ENCODE peak calls at places on chromosomes 1 and 21, in five cellular contexts. R is heart left ventricle, P is mucosa of descending colon, D is GOT3, N is ureter. T is an unnamed sample.

GRCh38 chr1:55724551-55725325 is 509.6 kb upstream of the USP24 start:
- DNase-seq in R (no peak), P (no peak), D (no peak), N (no peak), T (no peak)

GRCh38 chr1:98129486-98129885 is 208.7 kb upstream of the DPYD start:
- DNase-seq in R (no peak), P (no peak), D (no peak), N (no peak), T (no peak)

GRCh38 chr1:93353286-93353685 is 7.6 kb downstream of the DR1 start:
- DNase-seq in R (no peak), P (no peak), D (no peak), N (no peak), T (no peak)

GRCh38 chr1:93874025-93874651 is 4.9 kb downstream of the DNTTIP2 start:
- DNase-seq in R (no peak), P (no peak), D (no peak), N (no peak), T (no peak)

GRCh38 chr1:222898191-222898527 is 83.3 kb downstream of the DISP1 start:
- DNase-seq in R (no peak), P (no peak), D (no peak), N (no peak), T (no peak)

GRCh38 chr1:52914463-52914862 is 7.1 kb downstream of the ECHDC2 start:
- DNase-seq in R (no peak), P (no peak), D (no peak), N (no peak), T (no peak)

GRCh38 chr1:180881806-180882509 is 30.7 kb upstream of the KIAA1614 start:
- DNase-seq in R (no peak), P (no peak), D (no peak), N (no peak), T (peak)

GRCh38 chr1:15825800-15826199 is 18.4 kb upstream of the UQCRHL start:
- DNase-seq in R (no peak), P (no peak), D (no peak), N (no peak), T (no peak)

GRCh38 chr1:69533343-69533742 is 34.4 kb upstream of the LRRC7 start:
- DNase-seq in R (no peak), P (no peak), D (no peak), N (no peak), T (no peak)

GRCh38 chr1:180372728-180373127 is 129.6 kb downstream of the ACBD6 start:
- DNase-seq in R (no peak), P (no peak), D (no peak), N (no peak), T (no peak)

GRCh38 chr1:209307836-209308235 is 275.7 kb upstream of the CAMK1G start:
- DNase-seq in R (no peak), P (no peak), D (no peak), N (no peak), T (no peak)

GRCh38 chr1:91803847-91804545 is 82.0 kb downstream of the TGFBR3 start:
- DNase-seq in R (no peak), P (peak), D (no peak), N (no peak), T (peak)

GRCh38 chr1:62064831-62065230 is 129.8 kb upstream of the L1TD1 start:
- DNase-seq in R (no peak), P (no peak), D (no peak), N (no peak), T (no peak)

GRCh38 chr1:117678246-117678977 is 72.6 kb downstream of the TENT5C start:
- DNase-seq in R (peak), P (peak), D (no peak), N (no peak), T (no peak)

GRCh38 chr1:212218911-212219310 is 66.3 kb upstream of the PPP2R5A start:
- DNase-seq in R (no peak), P (no peak), D (no peak), N (no peak), T (peak)

GRCh38 chr1:166182281-166182680 is 15.5 kb upstream of the FAM78B start:
- DNase-seq in R (no peak), P (no peak), D (no peak), N (no peak), T (no peak)

GRCh38 chr21:16194851-16195251 is 465.1 kb downstream of the USP25 start:
- DNase-seq in R (no peak), P (no peak), D (no peak), N (no peak), T (no peak)

GRCh38 chr21:38258803-38259485 is 2.2 kb downstream of the KCNJ15 start:
- DNase-seq in R (no peak), P (no peak), D (no peak), N (no peak), T (no peak)

GRCh38 chr1:216325336-216325735 is 97.9 kb downstream of the USH2A start:
- DNase-seq in R (no peak), P (no peak), D (no peak), N (no peak), T (no peak)

GRCh38 chr1:86704972-86705632 is 726 bp downstream of the SH3GLB1 start:
- DNase-seq in R (peak), P (peak), D (peak), N (peak), T (peak)

T was measured in GM19239.